ENCODE peak calls at places on chromosomes 13 and 19, in eight cellular contexts. F is CD4-positive, CD25-positive, alpha-beta regulatory T cell; Y is dorsolateral prefrontal cortex; T is H9; P is thoracic aorta; M is heart right ventricle; O is CD8-positive, alpha-beta T cell; B is pancreas. S is an unnamed sample.

GRCh38 chr13:47188802-47189201 is 291.9 kb upstream of the HTR2A start:
- DNase-seq in B (no peak), M (no peak), P (no peak), O (no peak), Y (no peak), T (no peak), F (no peak), S (no peak)

GRCh38 chr13:33204130-33204927 is 81.2 kb downstream of the STARD13 start:
- DNase-seq in P (peak), O (no peak), B (peak), Y (no peak), M (peak), F (no peak), T (no peak), S (no peak)

GRCh38 chr19:35265126-35265995 is 3.4 kb upstream of the USF2 start:
- DNase-seq in O (no peak), B (peak), T (peak), F (no peak), Y (peak), M (no peak), P (no peak), S (no peak)

GRCh38 chr13:23552171-23552570 is 18.0 kb upstream of the TNFRSF19 start:
- DNase-seq in O (no peak), F (no peak), M (no peak), B (no peak), Y (no peak), P (no peak), T (no peak), S (no peak)

GRCh38 chr13:46367622-46368327 is 19.3 kb downstream of the RUBCNL start:
- DNase-seq in M (no peak), O (no peak), F (no peak), Y (no peak), P (no peak), B (no peak), T (no peak), S (no peak)

GRCh38 chr13:79491715-79492114 is 10.8 kb downstream of the NDFIP2 start:
- DNase-seq in M (no peak), B (no peak), O (no peak), T (no peak), F (no peak), Y (no peak), P (no peak), S (no peak)

GRCh38 chr13:41590643-41591042 is 133.3 kb downstream of the RGCC start:
- DNase-seq in B (no peak), M (no peak), O (no peak), Y (no peak), F (no peak), P (no peak), T (no peak), S (no peak)

GRCh38 chr19:38004100-38004504 is 97.1 kb downstream of the SIPA1L3 start:
- DNase-seq in F (no peak), O (no peak), B (no peak), T (no peak), P (no peak), M (no peak), Y (no peak), S (no peak)

GRCh38 chr19:51016798-51017683 is 2.5 kb downstream of the KLK10 start:
- DNase-seq in B (peak), T (peak), Y (peak), F (no peak), M (peak), O (peak), P (no peak), S (peak)

GRCh38 chr13:95058680-95059079 is 242.6 kb downstream of the ABCC4 start:
- DNase-seq in Y (no peak), T (no peak), O (no peak), F (no peak), B (no peak), P (no peak), M (no peak), S (no peak)

GRCh38 chr13:78816592-78816991 is 157.6 kb upstream of the OBI1 start:
- DNase-seq in B (no peak), O (no peak), Y (no peak), F (no peak), M (no peak), P (no peak), T (peak), S (no peak)

GRCh38 chr13:48377857-48378256 is 35.1 kb downstream of the LPAR6 start:
- DNase-seq in F (no peak), B (no peak), O (no peak), T (no peak), Y (no peak), P (no peak), M (no peak), S (no peak)

GRCh38 chr13:27923794-27924528 is 4.2 kb downstream of the PDX1 start:
- DNase-seq in F (no peak), M (no peak), Y (no peak), O (no peak), B (peak), T (no peak), P (no peak), S (peak)

GRCh38 chr19:9054768-9055167 is 32.1 kb upstream of the OR1M1 start:
- DNase-seq in P (no peak), O (no peak), F (no peak), Y (no peak), B (no peak), T (peak), M (no peak), S (peak)

GRCh38 chr19:37654525-37654832 is 786 bp downstream of the ZFP30 start:
- DNase-seq in P (no peak), F (peak), B (no peak), T (no peak), O (no peak), M (no peak), Y (no peak), S (peak)

GRCh38 chr19:32717496-32717895 is 2.1 kb upstream of the TDRD12 start:
- DNase-seq in P (no peak), O (no peak), T (no peak), B (no peak), Y (no peak), M (no peak), F (no peak), S (no peak)

GRCh38 chr19:32718286-32718685 is 1.3 kb upstream of the TDRD12 start:
- DNase-seq in P (no peak), M (no peak), T (no peak), Y (no peak), O (no peak), B (no peak), F (no peak), S (no peak)

GRCh38 chr19:32720216-32720935 is 809 bp downstream of the TDRD12 start:
- DNase-seq in Y (no peak), P (no peak), B (no peak), O (no peak), M (no peak), T (no peak), F (no peak), S (no peak)

GRCh38 chr19:32720936-32721250 is 1.3 kb downstream of the TDRD12 start:
- DNase-seq in F (no peak), O (no peak), Y (no peak), M (no peak), T (no peak), B (no peak), P (no peak), S (no peak)

DNA sequence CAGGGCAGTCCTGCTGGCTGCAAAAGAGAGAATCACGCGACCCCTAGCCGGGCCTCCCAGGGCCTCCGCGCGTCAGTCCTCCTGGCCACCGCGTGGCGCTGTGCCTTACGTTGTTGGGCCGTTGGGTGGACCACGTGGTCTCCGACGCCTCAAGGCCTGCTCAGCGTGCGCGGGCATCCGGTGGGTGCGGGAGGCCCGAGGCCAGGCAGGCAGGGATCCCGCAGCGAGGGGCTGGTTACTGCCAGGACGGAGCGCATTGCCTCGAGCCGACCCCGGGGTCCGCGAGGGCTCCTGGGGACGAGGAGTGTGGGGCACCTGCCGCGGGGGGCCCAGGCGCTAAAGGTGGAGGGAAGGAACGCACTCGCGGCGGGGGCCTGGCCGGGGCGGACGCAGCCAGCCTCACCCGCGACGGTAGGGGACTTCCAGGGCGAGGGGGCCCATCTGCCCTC is at the start of gene TDRD12:
- DNase-seq in M (peak), F (no peak), B (no peak), Y (no peak), P (no peak), O (no peak), T (peak), S (no peak)
- H3K27ac ChIP-seq in M (no peak), F (no peak), B (no peak), Y (no peak), P (no peak), O (no peak), T (no peak), S (no peak)

GRCh38 chr19:16876904-16877361 is 11.9 kb upstream of the F2RL3 start:
- DNase-seq in O (no peak), Y (no peak), P (no peak), M (no peak), T (no peak), B (no peak), F (no peak), S (no peak)
- H3K27ac ChIP-seq in O (no peak), Y (no peak), P (no peak), M (no peak), T (no peak), B (no peak), F (no peak), S (no peak)

DNA sequence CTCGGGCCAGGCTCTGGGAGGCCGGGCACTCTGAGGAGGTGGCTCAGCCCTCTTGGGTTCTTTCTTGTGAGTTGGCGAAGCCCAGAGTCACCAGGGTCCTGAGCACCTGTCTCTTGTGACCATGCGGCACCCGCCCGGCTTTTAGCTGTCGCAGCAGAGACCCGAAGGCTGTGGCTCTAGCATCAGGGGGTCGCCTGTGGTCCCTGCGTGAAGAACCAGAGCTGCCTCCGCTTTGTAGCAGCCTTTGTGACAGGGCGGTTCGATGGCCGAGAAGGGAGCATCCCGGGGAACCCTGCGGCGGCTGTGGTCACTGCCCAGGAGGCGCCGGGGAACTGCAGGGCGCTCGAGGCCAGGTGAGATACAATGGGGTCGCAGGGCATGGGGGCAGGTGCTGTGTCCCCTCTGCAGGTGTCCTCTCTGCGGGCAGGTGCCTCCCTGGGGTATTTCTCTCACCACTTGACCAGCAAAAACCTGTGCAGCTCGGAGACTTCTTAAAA is 10.4 kb downstream of the MCF2L start:
- DNase-seq in Y (no peak), T (no peak), O (no peak), P (no peak), M (no peak), B (no peak), F (no peak), S (no peak)
- H3K27ac ChIP-seq in Y (peak), T (no peak), O (no peak), P (no peak), M (peak), B (no peak), F (no peak), S (no peak)

DNA sequence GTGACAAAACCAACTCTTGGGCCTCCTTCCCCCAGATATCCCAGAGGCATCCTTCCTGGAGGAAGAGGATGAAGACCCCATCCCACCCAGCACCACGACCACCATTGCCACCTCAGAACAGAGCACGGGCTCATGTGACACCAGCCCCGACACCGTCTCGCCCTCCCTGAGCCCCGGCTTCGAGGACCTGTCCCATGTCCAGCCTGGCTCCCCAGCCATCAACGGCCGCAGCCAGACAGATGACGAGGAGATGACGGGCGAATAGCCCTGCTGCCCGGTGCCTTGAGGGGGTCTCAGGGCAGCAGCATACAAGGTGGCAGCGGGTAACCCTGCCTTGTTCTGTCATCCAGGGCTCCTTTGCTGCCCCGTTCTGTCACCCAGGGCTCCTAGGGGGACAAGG is 3.3 kb upstream of the UBA52 start:
- DNase-seq in T (no peak), B (no peak), Y (no peak), P (no peak), F (no peak), M (no peak), O (no peak), S (no peak)
- H3K27ac ChIP-seq in T (no peak), B (no peak), Y (no peak), P (peak), F (no peak), M (no peak), O (no peak), S (no peak)

GRCh38 chr19:4358709-4359626 is 15.6 kb downstream of the MPND start:
- DNase-seq in B (no peak), T (no peak), F (no peak), Y (no peak), O (no peak), M (no peak), P (no peak), S (no peak)

GRCh38 chr19:4359627-4360000 is 16.3 kb downstream of the MPND start:
- DNase-seq in O (no peak), T (no peak), F (no peak), B (no peak), Y (peak), M (no peak), P (no peak), S (no peak)

GRCh38 chr19:4360641-4361151 is 17.3 kb downstream of the MPND start:
- DNase-seq in O (no peak), Y (peak), F (no peak), B (no peak), M (no peak), T (peak), P (no peak), S (no peak)

GRCh38 chr19:4361152-4362037 is 18.0 kb downstream of the MPND start:
- DNase-seq in Y (peak), O (no peak), T (peak), P (no peak), F (no peak), M (no peak), B (no peak), S (peak)

GRCh38 chr19:4360081-4360569 is 16.8 kb downstream of the MPND start:
- DNase-seq in M (no peak), B (no peak), F (no peak), O (no peak), P (no peak), T (no peak), Y (no peak), S (no peak)
- H3K27ac ChIP-seq in M (no peak), B (no peak), F (no peak), O (no peak), P (no peak), T (no peak), Y (peak), S (peak)

DNA sequence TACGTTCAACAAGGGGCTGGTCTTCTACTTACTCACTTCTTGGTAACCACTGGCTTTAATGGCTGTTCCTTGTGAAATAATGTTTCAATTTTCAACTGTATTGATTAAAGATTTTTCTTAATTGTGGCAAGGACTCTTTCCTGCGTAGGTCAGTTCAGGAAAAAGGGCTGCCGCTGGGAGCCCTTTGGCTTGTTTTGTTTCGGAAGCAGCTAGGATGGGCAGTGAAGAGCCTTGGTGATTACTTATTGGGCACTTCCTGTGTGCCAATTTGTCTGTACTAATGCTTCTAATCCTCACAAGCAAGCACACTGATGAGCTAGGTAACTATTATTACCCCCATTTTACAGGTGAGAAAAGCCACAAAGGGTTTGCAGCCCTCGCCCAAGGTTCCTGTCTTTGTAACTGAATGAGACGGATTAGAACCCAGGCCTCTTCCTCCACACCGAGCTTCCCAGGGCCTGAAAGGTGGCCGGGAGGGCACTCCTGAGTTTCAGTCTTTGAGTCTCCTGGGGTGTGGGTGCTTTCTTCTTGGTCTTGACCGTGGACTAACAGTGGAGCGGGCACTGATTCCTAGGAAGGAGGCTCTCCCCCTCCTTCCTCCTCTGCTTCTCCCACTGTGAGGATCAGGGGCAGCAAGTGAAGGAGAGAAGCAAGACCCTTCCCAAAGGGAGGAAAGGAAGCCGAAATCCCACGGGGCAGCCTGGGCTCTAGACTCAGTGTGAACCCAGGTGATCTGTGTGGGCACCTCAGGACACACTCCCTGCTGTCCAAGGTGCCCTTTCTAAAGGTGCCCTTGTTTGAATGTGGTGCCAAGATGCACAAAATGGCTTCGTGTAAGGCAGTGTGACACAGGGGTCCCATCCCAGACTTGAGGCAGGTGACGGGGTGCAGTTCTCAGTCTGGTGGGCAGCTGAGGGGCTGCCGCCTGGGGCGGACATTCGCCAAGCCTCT is 3.7 kb downstream of the COL4A2 start:
- DNase-seq in F (no peak), O (no peak), P (no peak), Y (no peak), T (peak), M (no peak), B (no peak), S (no peak)
- H3K27ac ChIP-seq in F (no peak), O (no peak), P (peak), Y (peak), T (no peak), M (peak), B (no peak), S (no peak)

DNA sequence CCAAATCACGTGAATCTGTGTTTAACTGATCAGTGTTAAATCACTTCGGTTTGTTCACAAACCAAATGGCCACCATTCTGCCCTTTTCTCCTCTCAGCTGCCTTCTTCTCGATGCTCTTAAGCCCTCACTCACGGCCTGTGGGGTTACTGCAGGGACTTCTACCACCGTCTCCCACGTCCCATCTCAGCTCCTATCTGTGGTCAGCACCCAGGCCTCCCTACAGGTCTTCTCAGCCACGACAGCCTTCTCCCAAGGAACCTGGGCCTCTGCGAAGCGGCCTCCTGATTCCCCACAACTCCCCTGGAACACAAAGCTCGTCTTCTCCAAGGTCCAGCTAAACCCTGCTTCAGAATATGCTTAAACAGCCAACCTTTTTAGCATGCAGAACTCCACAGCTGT is 103.8 kb downstream of the COL4A2 start:
- DNase-seq in O (no peak), Y (no peak), F (no peak), M (no peak), P (no peak), T (no peak), B (no peak), S (no peak)
- H3K27ac ChIP-seq in O (no peak), Y (peak), F (no peak), M (peak), P (peak), T (no peak), B (no peak), S (no peak)

GRCh38 chr13:71754407-71754974 is 112.5 kb downstream of the DACH1 start:
- DNase-seq in M (no peak), F (no peak), O (no peak), B (no peak), T (no peak), P (no peak), Y (no peak), S (no peak)

DNA sequence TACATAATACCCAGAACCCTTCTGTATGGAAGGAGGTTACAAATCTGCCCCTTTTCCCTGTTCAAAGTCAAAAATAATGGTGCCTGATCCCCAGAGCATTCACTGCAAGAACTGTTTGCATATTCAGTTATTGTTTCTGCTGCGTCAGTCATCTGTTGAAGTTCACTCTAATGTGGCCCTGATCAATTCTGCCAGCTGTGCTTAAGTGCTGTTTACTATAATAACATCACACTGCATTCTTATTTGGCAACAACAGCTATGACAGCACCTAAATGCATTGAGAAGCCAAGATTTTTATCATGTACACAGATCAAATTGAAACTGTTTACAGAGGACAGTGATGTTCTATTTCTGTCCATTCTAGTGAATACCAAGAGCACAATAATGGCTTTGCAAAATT is 115.9 kb downstream of the DACH1 start:
- DNase-seq in P (no peak), M (no peak), T (no peak), B (no peak), Y (no peak), F (no peak), O (no peak), S (no peak)
- H3K27ac ChIP-seq in P (no peak), M (peak), T (no peak), B (no peak), Y (no peak), F (no peak), O (no peak), S (no peak)